ENCODE peak calls at places on chromosome 11, in eight cellular contexts. B is CD8-positive, alpha-beta T cell; N is body of pancreas; Q is AG04449; M is HCEC 1CT; H is NCI-H2081; V is astrocyte of the spinal cord; R is Right ventricle myocardium superior. E is an unnamed sample.

GRCh38 chr11:127710831-127711230 is 710.3 kb upstream of the KIRREL3 start:
- DNase-seq in B (no peak), N (no peak), Q (no peak), M (no peak), H (no peak), V (no peak), R (no peak), E (no peak)

GRCh38 chr11:107549253-107549953 is 16.1 kb downstream of the ALKBH8 start:
- DNase-seq in B (peak), N (no peak), Q (no peak), M (peak), H (peak), V (peak), R (no peak), E (peak)

GRCh38 chr11:65127473-65128181 is 5.5 kb downstream of the MRPL49 start:
- DNase-seq in B (no peak), N (no peak), Q (no peak), M (no peak), H (no peak), V (no peak), R (no peak), E (no peak)

GRCh38 chr11:72975778-72976520 is 161.7 kb downstream of the ATG16L2 start:
- DNase-seq in B (no peak), N (no peak), Q (peak), M (peak), H (no peak), V (peak), R (no peak), E (no peak)

GRCh38 chr11:93614111-93614784 is 47.2 kb upstream of the CEP295 start:
- DNase-seq in B (no peak), N (no peak), Q (no peak), M (no peak), H (no peak), V (no peak), R (no peak), E (peak)

GRCh38 chr11:113690619-113691569 is 15.2 kb downstream of the TMPRSS5 start:
- DNase-seq in B (no peak), N (peak), Q (no peak), M (peak), H (peak), V (peak), R (no peak), E (no peak)

GRCh38 chr11:45225961-45226871 is 59.9 kb downstream of the SYT13 start:
- DNase-seq in B (no peak), N (no peak), Q (no peak), M (no peak), H (no peak), V (no peak), R (no peak), E (no peak)

GRCh38 chr11:19651654-19652053 is 61.0 kb upstream of the NAV2 start:
- DNase-seq in B (no peak), N (no peak), Q (no peak), M (peak), H (no peak), V (no peak), R (no peak), E (no peak)

GRCh38 chr11:121318848-121319834 is 26.6 kb downstream of the SC5D start:
- DNase-seq in B (peak), N (peak), Q (peak), M (peak), H (peak), V (peak), R (no peak), E (peak)

GRCh38 chr11:93389737-93390136 is 59.2 kb downstream of the DEUP1 start:
- DNase-seq in B (no peak), N (no peak), Q (no peak), M (no peak), H (no peak), V (peak), R (no peak), E (no peak)

GRCh38 chr11:70737816-70738630 is 339.7 kb downstream of the CTTN start:
- DNase-seq in B (no peak), N (no peak), Q (no peak), M (no peak), H (no peak), V (no peak), R (no peak), E (no peak)

GRCh38 chr11:69463181-69463891 is 18.1 kb upstream of the LINC01488 start:
- DNase-seq in B (no peak), N (peak), Q (no peak), M (peak), H (no peak), V (peak), R (peak), E (no peak)

GRCh38 chr11:12242071-12242672 is 131.8 kb downstream of the MICAL2 start:
- DNase-seq in B (peak), N (peak), Q (no peak), M (no peak), H (peak), V (no peak), R (no peak), E (peak)

GRCh38 chr11:113628912-113629311 is 77.2 kb downstream of the TMPRSS5 start:
- DNase-seq in B (no peak), N (peak), Q (no peak), M (no peak), H (peak), V (no peak), R (no peak), E (no peak)

GRCh38 chr11:30853470-30853869 is 267.3 kb upstream of the MPPED2 start:
- DNase-seq in B (no peak), N (no peak), Q (no peak), M (no peak), H (peak), V (no peak), R (no peak), E (no peak)

GRCh38 chr11:72378704-72379383 is 55.5 kb downstream of the CLPB start:
- DNase-seq in B (no peak), N (no peak), Q (no peak), M (no peak), H (no peak), V (peak), R (peak), E (no peak)

GRCh38 chr11:19018901-19019300 is 41.6 kb downstream of the MRGPRX2 start:
- DNase-seq in B (no peak), N (no peak), Q (no peak), M (no peak), H (no peak), V (no peak), R (no peak), E (no peak)

E was measured in naive thymus-derived CD4-positive, alpha-beta T cell.